ENCODE peak calls at places on chromosomes 5 and 9, in ten cellular contexts. One of them, this sample, is unnamed.

GRCh38 chr9:3858961-3859360 is 333.2 kb upstream of the RFX3 start:
- DNase-seq in left ventricle myocardium inferior: no peak
- DNase-seq in NT2/D1: no peak
- DNase-seq in fibroblast of lung: peak; percentile 30
- DNase-seq in keratinocyte: no peak
- DNase-seq in HepG2: no peak
- DNase-seq in mammary epithelial cell: no peak
- DNase-seq in CD4-positive, alpha-beta T cell: no peak
- DNase-seq in CD8-positive, alpha-beta memory T cell: no peak
- DNase-seq in heart right ventricle: no peak
- DNase-seq in this sample: no peak

GRCh38 chr9:87500491-87500890 is 2.8 kb downstream of the DAPK1 start:
- DNase-seq in left ventricle myocardium inferior: no peak
- DNase-seq in NT2/D1: no peak
- DNase-seq in fibroblast of lung: no peak
- DNase-seq in keratinocyte: no peak
- DNase-seq in HepG2: no peak
- DNase-seq in mammary epithelial cell: no peak
- DNase-seq in CD4-positive, alpha-beta T cell: no peak
- DNase-seq in CD8-positive, alpha-beta memory T cell: no peak
- DNase-seq in heart right ventricle: no peak
- DNase-seq in this sample: no peak

GRCh38 chr5:159106193-159106568 is 6.5 kb upstream of the EBF1 start:
- DNase-seq in left ventricle myocardium inferior: no peak
- DNase-seq in NT2/D1: no peak
- DNase-seq in fibroblast of lung: peak; percentile 45
- DNase-seq in keratinocyte: no peak
- DNase-seq in HepG2: no peak
- DNase-seq in mammary epithelial cell: no peak
- DNase-seq in CD4-positive, alpha-beta T cell: no peak
- DNase-seq in CD8-positive, alpha-beta memory T cell: no peak
- DNase-seq in heart right ventricle: no peak
- DNase-seq in this sample: no peak

GRCh38 chr9:73023025-73023541 is 70.2 kb upstream of the ALDH1A1 start:
- DNase-seq in left ventricle myocardium inferior: no peak
- DNase-seq in NT2/D1: peak; percentile 59
- DNase-seq in fibroblast of lung: peak; percentile 81
- DNase-seq in keratinocyte: peak; percentile 9
- DNase-seq in HepG2: peak; percentile 75
- DNase-seq in mammary epithelial cell: peak; percentile 48
- DNase-seq in CD4-positive, alpha-beta T cell: peak; percentile 38
- DNase-seq in CD8-positive, alpha-beta memory T cell: peak; percentile 18
- DNase-seq in heart right ventricle: peak; percentile 21
- DNase-seq in this sample: peak; percentile 82

GRCh38 chr5:76144892-76145291 is 61.7 kb downstream of the SV2C start:
- DNase-seq in left ventricle myocardium inferior: no peak
- DNase-seq in NT2/D1: peak; percentile 70
- DNase-seq in fibroblast of lung: no peak
- DNase-seq in keratinocyte: no peak
- DNase-seq in HepG2: no peak
- DNase-seq in mammary epithelial cell: no peak
- DNase-seq in CD4-positive, alpha-beta T cell: no peak
- DNase-seq in CD8-positive, alpha-beta memory T cell: no peak
- DNase-seq in heart right ventricle: no peak
- DNase-seq in this sample: no peak

GRCh38 chr5:65062684-65063083 is 294.0 kb downstream of the CWC27 start:
- DNase-seq in left ventricle myocardium inferior: no peak
- DNase-seq in NT2/D1: no peak
- DNase-seq in fibroblast of lung: peak; percentile 97
- DNase-seq in keratinocyte: no peak
- DNase-seq in HepG2: no peak
- DNase-seq in mammary epithelial cell: peak; percentile 72
- DNase-seq in CD4-positive, alpha-beta T cell: no peak
- DNase-seq in CD8-positive, alpha-beta memory T cell: no peak
- DNase-seq in heart right ventricle: no peak
- DNase-seq in this sample: no peak

GRCh38 chr5:168005093-168005492 is 286.4 kb upstream of the WWC1 start:
- DNase-seq in left ventricle myocardium inferior: no peak
- DNase-seq in NT2/D1: no peak
- DNase-seq in fibroblast of lung: no peak
- DNase-seq in keratinocyte: no peak
- DNase-seq in HepG2: no peak
- DNase-seq in mammary epithelial cell: peak; percentile 24
- DNase-seq in CD4-positive, alpha-beta T cell: no peak
- DNase-seq in CD8-positive, alpha-beta memory T cell: no peak
- DNase-seq in heart right ventricle: no peak
- DNase-seq in this sample: no peak

GRCh38 chr5:73853091-73853490 is 227.1 kb downstream of the ARHGEF28 start:
- DNase-seq in left ventricle myocardium inferior: no peak
- DNase-seq in NT2/D1: no peak
- DNase-seq in fibroblast of lung: peak; percentile 44
- DNase-seq in keratinocyte: no peak
- DNase-seq in HepG2: no peak
- DNase-seq in mammary epithelial cell: peak; percentile 80
- DNase-seq in CD4-positive, alpha-beta T cell: no peak
- DNase-seq in CD8-positive, alpha-beta memory T cell: no peak
- DNase-seq in heart right ventricle: no peak
- DNase-seq in this sample: no peak

GRCh38 chr5:117794847-117795246 is 1193.5 kb downstream of the DTWD2 start:
- DNase-seq in left ventricle myocardium inferior: no peak
- DNase-seq in NT2/D1: no peak
- DNase-seq in fibroblast of lung: no peak
- DNase-seq in keratinocyte: no peak
- DNase-seq in HepG2: no peak
- DNase-seq in mammary epithelial cell: no peak
- DNase-seq in CD4-positive, alpha-beta T cell: no peak
- DNase-seq in CD8-positive, alpha-beta memory T cell: no peak
- DNase-seq in heart right ventricle: no peak
- DNase-seq in this sample: no peak

GRCh38 chr9:5529683-5530221 is 19.4 kb downstream of the PDCD1LG2 start:
- DNase-seq in left ventricle myocardium inferior: no peak
- DNase-seq in NT2/D1: no peak
- DNase-seq in fibroblast of lung: no peak
- DNase-seq in keratinocyte: no peak
- DNase-seq in HepG2: no peak
- DNase-seq in mammary epithelial cell: no peak
- DNase-seq in CD4-positive, alpha-beta T cell: no peak
- DNase-seq in CD8-positive, alpha-beta memory T cell: no peak
- DNase-seq in heart right ventricle: no peak
- DNase-seq in this sample: no peak

GRCh38 chr9:130497139-130497538 is 52.4 kb downstream of the ASS1 start:
- DNase-seq in left ventricle myocardium inferior: no peak
- DNase-seq in NT2/D1: no peak
- DNase-seq in fibroblast of lung: no peak
- DNase-seq in keratinocyte: no peak
- DNase-seq in HepG2: no peak
- DNase-seq in mammary epithelial cell: no peak
- DNase-seq in CD4-positive, alpha-beta T cell: no peak
- DNase-seq in CD8-positive, alpha-beta memory T cell: no peak
- DNase-seq in heart right ventricle: no peak
- DNase-seq in this sample: no peak

GRCh38 chr5:132052520-132052919 is 7.9 kb upstream of the IL3 start:
- DNase-seq in left ventricle myocardium inferior: peak; percentile 12
- DNase-seq in NT2/D1: no peak
- DNase-seq in fibroblast of lung: no peak
- DNase-seq in keratinocyte: no peak
- DNase-seq in HepG2: no peak
- DNase-seq in mammary epithelial cell: no peak
- DNase-seq in CD4-positive, alpha-beta T cell: no peak
- DNase-seq in CD8-positive, alpha-beta memory T cell: no peak
- DNase-seq in heart right ventricle: no peak
- DNase-seq in this sample: no peak

GRCh38 chr5:132050136-132050535 is 10.3 kb upstream of the IL3 start:
- DNase-seq in left ventricle myocardium inferior: peak; percentile 18
- DNase-seq in NT2/D1: no peak
- DNase-seq in fibroblast of lung: no peak
- DNase-seq in keratinocyte: no peak
- DNase-seq in HepG2: no peak
- DNase-seq in mammary epithelial cell: no peak
- DNase-seq in CD4-positive, alpha-beta T cell: no peak
- DNase-seq in CD8-positive, alpha-beta memory T cell: no peak
- DNase-seq in heart right ventricle: no peak
- DNase-seq in this sample: no peak

GRCh38 chr9:134071149-134071548 is 3.3 kb upstream of the BRD3 start:
- DNase-seq in left ventricle myocardium inferior: no peak
- DNase-seq in NT2/D1: no peak
- DNase-seq in fibroblast of lung: no peak
- DNase-seq in keratinocyte: no peak
- DNase-seq in HepG2: no peak
- DNase-seq in mammary epithelial cell: no peak
- DNase-seq in CD4-positive, alpha-beta T cell: no peak
- DNase-seq in CD8-positive, alpha-beta memory T cell: no peak
- DNase-seq in heart right ventricle: no peak
- DNase-seq in this sample: no peak

DNA sequence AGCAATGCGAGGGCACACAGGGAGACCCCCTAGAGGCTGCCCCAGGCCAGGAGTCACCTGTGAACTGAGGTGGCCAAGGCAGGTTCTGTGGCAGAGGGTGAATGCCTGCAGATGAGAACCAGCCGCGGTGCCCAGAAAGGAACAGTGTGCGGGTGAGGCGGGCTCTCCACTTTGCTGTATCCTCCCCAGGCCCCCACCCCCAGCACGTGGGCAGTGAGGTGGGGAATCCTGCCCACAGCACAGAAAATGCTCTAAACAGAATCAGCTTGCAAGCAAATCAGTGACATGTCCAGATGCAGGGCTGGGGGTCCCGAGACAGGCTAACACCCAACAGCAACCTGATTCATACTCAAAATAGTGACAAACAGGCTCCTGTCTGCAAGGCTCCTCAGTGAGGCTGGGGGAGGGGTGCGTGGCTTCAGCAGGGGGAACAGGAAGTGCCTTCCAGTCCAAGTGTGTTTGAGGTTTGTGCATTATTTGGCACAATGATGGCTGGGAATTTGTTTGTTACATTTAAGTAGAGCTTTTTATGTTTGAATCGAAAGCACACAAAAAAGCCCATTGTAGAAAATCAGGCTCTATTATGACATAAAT is 201.5 kb downstream of the HSD17B3 start:
- DNase-seq in left ventricle myocardium inferior: no peak
- DNase-seq in NT2/D1: no peak
- DNase-seq in fibroblast of lung: peak; percentile 23
- DNase-seq in keratinocyte: no peak
- DNase-seq in HepG2: no peak
- DNase-seq in mammary epithelial cell: no peak
- DNase-seq in CD4-positive, alpha-beta T cell: no peak
- DNase-seq in CD8-positive, alpha-beta memory T cell: no peak
- DNase-seq in heart right ventricle: peak; percentile 25
- DNase-seq in this sample: no peak
- H3K9me3 ChIP-seq in left ventricle myocardium inferior: peaks cover 24% of the 10 kb centered on the region
- H3K9me3 ChIP-seq in NT2/D1: peaks cover 11% of the 10 kb centered on the region
- H3K9me3 ChIP-seq in fibroblast of lung: no peaks in the 10 kb centered on the region
- H3K9me3 ChIP-seq in keratinocyte: no peaks in the 10 kb centered on the region
- H3K9me3 ChIP-seq in HepG2: no peaks in the 10 kb centered on the region
- H3K9me3 ChIP-seq in mammary epithelial cell: no peaks in the 10 kb centered on the region
- H3K9me3 ChIP-seq in CD4-positive, alpha-beta T cell: peaks cover 9% of the 10 kb centered on the region
- H3K9me3 ChIP-seq in CD8-positive, alpha-beta memory T cell: no peaks in the 10 kb centered on the region
- H3K9me3 ChIP-seq in heart right ventricle: no peaks in the 10 kb centered on the region
- H3K9me3 ChIP-seq in this sample: no peaks in the 10 kb centered on the region

GRCh38 chr9:61668846-61669245 is 479.0 kb downstream of the SPATA31A7 start:
- DNase-seq in left ventricle myocardium inferior: no peak
- DNase-seq in NT2/D1: no peak
- DNase-seq in fibroblast of lung: no peak
- DNase-seq in keratinocyte: no peak
- DNase-seq in HepG2: no peak
- DNase-seq in mammary epithelial cell: no peak
- DNase-seq in CD4-positive, alpha-beta T cell: no peak
- DNase-seq in CD8-positive, alpha-beta memory T cell: no peak
- DNase-seq in heart right ventricle: no peak
- DNase-seq in this sample: no peak
- H3K9me3 ChIP-seq in left ventricle myocardium inferior: no peaks in the 10 kb centered on the region
- H3K9me3 ChIP-seq in NT2/D1: no peaks in the 10 kb centered on the region
- H3K9me3 ChIP-seq in fibroblast of lung: no peaks in the 10 kb centered on the region
- H3K9me3 ChIP-seq in keratinocyte: peaks cover 11% of the 10 kb centered on the region
- H3K9me3 ChIP-seq in HepG2: no peaks in the 10 kb centered on the region
- H3K9me3 ChIP-seq in mammary epithelial cell: peaks cover 43% of the 10 kb centered on the region
- H3K9me3 ChIP-seq in CD4-positive, alpha-beta T cell: peaks cover 5% of the 10 kb centered on the region
- H3K9me3 ChIP-seq in CD8-positive, alpha-beta memory T cell: no peaks in the 10 kb centered on the region
- H3K9me3 ChIP-seq in heart right ventricle: no peaks in the 10 kb centered on the region
- H3K9me3 ChIP-seq in this sample: peaks cover 1% of the 10 kb centered on the region

GRCh38 chr5:92429642-92430041 is 1046.5 kb upstream of the ARRDC3 start:
- DNase-seq in left ventricle myocardium inferior: no peak
- DNase-seq in NT2/D1: no peak
- DNase-seq in fibroblast of lung: no peak
- DNase-seq in keratinocyte: no peak
- DNase-seq in HepG2: no peak
- DNase-seq in mammary epithelial cell: no peak
- DNase-seq in CD4-positive, alpha-beta T cell: no peak
- DNase-seq in CD8-positive, alpha-beta memory T cell: no peak
- DNase-seq in heart right ventricle: no peak
- DNase-seq in this sample: no peak

GRCh38 chr5:92421937-92422336 is 1038.8 kb upstream of the ARRDC3 start:
- DNase-seq in left ventricle myocardium inferior: no peak
- DNase-seq in NT2/D1: no peak
- DNase-seq in fibroblast of lung: peak; percentile 26
- DNase-seq in keratinocyte: no peak
- DNase-seq in HepG2: no peak
- DNase-seq in mammary epithelial cell: no peak
- DNase-seq in CD4-positive, alpha-beta T cell: no peak
- DNase-seq in CD8-positive, alpha-beta memory T cell: no peak
- DNase-seq in heart right ventricle: no peak
- DNase-seq in this sample: no peak

GRCh38 chr5:92424785-92425426 is 1041.8 kb upstream of the ARRDC3 start:
- DNase-seq in left ventricle myocardium inferior: no peak
- DNase-seq in NT2/D1: no peak
- DNase-seq in fibroblast of lung: no peak
- DNase-seq in keratinocyte: no peak
- DNase-seq in HepG2: no peak
- DNase-seq in mammary epithelial cell: no peak
- DNase-seq in CD4-positive, alpha-beta T cell: no peak
- DNase-seq in CD8-positive, alpha-beta memory T cell: no peak
- DNase-seq in heart right ventricle: no peak
- DNase-seq in this sample: no peak
- H3K9me3 ChIP-seq in left ventricle myocardium inferior: peaks cover 30% of the 10 kb centered on the region
- H3K9me3 ChIP-seq in NT2/D1: peaks cover 25% of the 10 kb centered on the region
- H3K9me3 ChIP-seq in fibroblast of lung: no peaks in the 10 kb centered on the region
- H3K9me3 ChIP-seq in keratinocyte: no peaks in the 10 kb centered on the region
- H3K9me3 ChIP-seq in HepG2: peaks cover 48% of the 10 kb centered on the region
- H3K9me3 ChIP-seq in mammary epithelial cell: peaks cover 4% of the 10 kb centered on the region
- H3K9me3 ChIP-seq in CD4-positive, alpha-beta T cell: no peaks in the 10 kb centered on the region
- H3K9me3 ChIP-seq in CD8-positive, alpha-beta memory T cell: no peaks in the 10 kb centered on the region
- H3K9me3 ChIP-seq in heart right ventricle: no peaks in the 10 kb centered on the region
- H3K9me3 ChIP-seq in this sample: no peaks in the 10 kb centered on the region

GRCh38 chr5:35557199-35557598 is 60.5 kb upstream of the SPEF2 start:
- DNase-seq in left ventricle myocardium inferior: no peak
- DNase-seq in NT2/D1: no peak
- DNase-seq in fibroblast of lung: no peak
- DNase-seq in keratinocyte: no peak
- DNase-seq in HepG2: no peak
- DNase-seq in mammary epithelial cell: no peak
- DNase-seq in CD4-positive, alpha-beta T cell: no peak
- DNase-seq in CD8-positive, alpha-beta memory T cell: no peak
- DNase-seq in heart right ventricle: no peak
- DNase-seq in this sample: no peak

GRCh38 chr5:35557742-35558141 is 59.9 kb upstream of the SPEF2 start:
- DNase-seq in left ventricle myocardium inferior: no peak
- DNase-seq in NT2/D1: no peak
- DNase-seq in fibroblast of lung: no peak
- DNase-seq in keratinocyte: no peak
- DNase-seq in HepG2: no peak
- DNase-seq in mammary epithelial cell: no peak
- DNase-seq in CD4-positive, alpha-beta T cell: no peak
- DNase-seq in CD8-positive, alpha-beta memory T cell: no peak
- DNase-seq in heart right ventricle: no peak
- DNase-seq in this sample: no peak
- H3K9me3 ChIP-seq in left ventricle myocardium inferior: peaks cover 45% of the 10 kb centered on the region
- H3K9me3 ChIP-seq in NT2/D1: peaks cover 26% of the 10 kb centered on the region
- H3K9me3 ChIP-seq in fibroblast of lung: no peaks in the 10 kb centered on the region
- H3K9me3 ChIP-seq in keratinocyte: no peaks in the 10 kb centered on the region
- H3K9me3 ChIP-seq in HepG2: peaks cover 41% of the 10 kb centered on the region
- H3K9me3 ChIP-seq in mammary epithelial cell: no peaks in the 10 kb centered on the region
- H3K9me3 ChIP-seq in CD4-positive, alpha-beta T cell: peaks cover 27% of the 10 kb centered on the region
- H3K9me3 ChIP-seq in CD8-positive, alpha-beta memory T cell: no peaks in the 10 kb centered on the region
- H3K9me3 ChIP-seq in heart right ventricle: no peaks in the 10 kb centered on the region
- H3K9me3 ChIP-seq in this sample: no peaks in the 10 kb centered on the region